ENCODE peak calls at places on chromosomes 2 and 18, in eight cellular contexts. G is IMR-90, M is H9, A is neural progenitor cell, E is HCT116, D is PC-9, Q is hepatocyte, C is K562. Y is an unnamed sample.

GRCh38 chr2:233819884-233820765 is 34.2 kb downstream of the HJURP start:
- DNase-seq in G (no peak), M (peak; percentile 16), A (no peak), E (no peak), D (no peak), Q (no peak), C (no peak), Y (no peak)

GRCh38 chr2:238790877-238791276 is 57.0 kb upstream of the TWIST2 start:
- DNase-seq in G (no peak), M (no peak), A (no peak), E (no peak), D (no peak), Q (no peak), C (no peak), Y (peak; percentile 37)

GRCh38 chr18:44884446-44884845 is 203.8 kb downstream of the SETBP1 start:
- DNase-seq in G (no peak), M (no peak), A (no peak), E (no peak), D (no peak), Q (no peak), C (no peak), Y (no peak)

GRCh38 chr18:44696892-44697291 is 16.2 kb downstream of the SETBP1 start:
- DNase-seq in G (no peak), M (peak; percentile 29), A (peak; percentile 37), E (no peak), D (no peak), Q (peak; percentile 40), C (peak; percentile 28), Y (no peak)

GRCh38 chr2:227608469-227609338 is 5.9 kb downstream of the SCYGR3 start:
- DNase-seq in G (no peak), M (no peak), A (no peak), E (no peak), D (no peak), Q (no peak), C (no peak), Y (no peak)

GRCh38 chr18:50623694-50624352 is 63.9 kb downstream of the MAPK4 start:
- DNase-seq in G (no peak), M (no peak), A (no peak), E (no peak), D (no peak), Q (no peak), C (no peak), Y (no peak)

GRCh38 chr2:25301453-25302352 is 40.0 kb downstream of the DNMT3A start:
- DNase-seq in G (peak; percentile 91), M (no peak), A (no peak), E (peak; percentile 6), D (peak; percentile 36), Q (no peak), C (no peak), Y (peak; percentile 91)

GRCh38 chr2:207744451-207744850 is 25.3 kb downstream of the FZD5 start:
- DNase-seq in G (no peak), M (no peak), A (no peak), E (no peak), D (no peak), Q (no peak), C (no peak), Y (no peak)

GRCh38 chr2:48768669-48769068 is 13.1 kb upstream of the LHCGR start:
- DNase-seq in G (no peak), M (no peak), A (no peak), E (no peak), D (no peak), Q (no peak), C (no peak), Y (no peak)

GRCh38 chr18:71583291-71583690 is 960.9 kb downstream of the CBLN2 start:
- DNase-seq in G (no peak), M (no peak), A (no peak), E (no peak), D (no peak), Q (no peak), C (no peak), Y (peak; percentile 77)

GRCh38 chr2:74493546-74493945 is 5.9 kb downstream of the LBX2 start:
- DNase-seq in G (peak; percentile 54), M (no peak), A (no peak), E (no peak), D (no peak), Q (no peak), C (no peak), Y (no peak)

GRCh38 chr2:45029215-45029614 is 20.0 kb upstream of the SIX2 start:
- DNase-seq in G (no peak), M (no peak), A (no peak), E (no peak), D (no peak), Q (no peak), C (no peak), Y (no peak)

GRCh38 chr2:7992612-7993596 is 689.0 kb upstream of the ID2 start:
- DNase-seq in G (peak; percentile 49), M (no peak), A (no peak), E (no peak), D (no peak), Q (no peak), C (no peak), Y (no peak)

GRCh38 chr18:40524881-40525280 is 1430.2 kb upstream of the PIK3C3 start:
- DNase-seq in G (peak; percentile 5), M (no peak), A (no peak), E (no peak), D (no peak), Q (no peak), C (no peak), Y (no peak)

DNA sequence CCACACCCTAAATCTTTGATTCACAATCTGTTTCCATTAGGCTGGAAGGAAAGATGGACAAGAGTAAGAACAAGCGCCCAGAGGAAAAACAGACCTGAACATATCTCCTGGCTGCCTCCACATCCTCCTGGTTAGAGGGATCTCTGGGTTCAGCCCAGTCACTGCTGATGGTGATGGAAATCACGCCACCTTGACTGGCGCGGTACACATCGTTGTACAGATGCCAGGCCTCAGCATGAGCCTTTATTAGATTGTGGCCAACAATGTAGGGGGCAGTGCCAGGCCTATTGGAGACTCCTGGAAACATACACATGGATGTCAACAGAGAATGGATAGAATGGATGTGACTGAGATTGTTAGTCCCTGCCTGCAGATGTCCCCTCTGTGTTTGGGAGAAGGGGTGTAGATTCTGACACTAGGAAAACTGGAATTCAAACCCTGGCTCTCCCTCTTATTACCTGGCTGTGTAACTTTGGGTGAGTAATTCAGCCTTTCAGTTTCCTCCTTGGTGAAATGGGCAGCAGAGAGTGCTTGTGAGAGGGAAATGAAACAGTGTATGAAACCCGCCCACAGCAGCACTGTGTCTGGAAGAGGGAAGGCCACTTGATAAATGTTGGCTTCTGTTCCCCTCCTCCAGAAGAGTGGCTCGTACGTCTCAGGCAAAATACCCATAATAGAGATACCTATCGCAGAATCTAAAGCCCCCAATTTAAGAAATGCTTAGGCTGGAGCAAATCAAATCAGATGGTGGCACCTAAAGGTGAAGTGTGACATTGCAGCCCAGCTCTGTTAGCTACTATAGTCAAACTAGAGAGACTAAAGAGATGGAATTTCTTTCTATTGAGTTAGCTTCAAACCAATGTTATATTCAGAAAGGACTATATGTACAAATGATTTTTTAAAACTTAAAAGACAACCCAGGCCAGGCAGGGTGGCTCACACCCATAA is 36.2 kb downstream of the LCT start:
- DNase-seq in G (no peak), M (no peak), A (no peak), E (no peak), D (no peak), Q (no peak), C (no peak), Y (no peak)
- TF ChIP-seq CTCF in G (no peak), M (peak; percentile 30), A (no peak), E (no peak), D (no peak), Q (no peak), C (no peak), Y (no peak)

GRCh38 chr2:3461781-3462492 is 57.4 kb downstream of the ADI1 start:
- DNase-seq in G (peak; percentile 65), M (no peak), A (peak; percentile 50), E (peak; percentile 28), D (peak; percentile 23), Q (peak; percentile 71), C (peak; percentile 71), Y (peak; percentile 30)
- H3K27ac ChIP-seq in G (no peak overlapping the region), M (no peak overlapping the region), A (no peak overlapping the region), E (no peak overlapping the region), D (no peak overlapping the region), Q (no peak overlapping the region), C (no peak overlapping the region), Y (no peak overlapping the region)

GRCh38 chr2:28398101-28398834 is 5.6 kb downstream of the FOSL2 start:
- DNase-seq in G (peak; percentile 74), M (no peak), A (no peak), E (no peak), D (no peak), Q (no peak), C (no peak), Y (peak; percentile 69)

GRCh38 chr2:28400921-28401320 is 8.3 kb downstream of the FOSL2 start:
- DNase-seq in G (no peak), M (no peak), A (no peak), E (no peak), D (no peak), Q (no peak), C (no peak), Y (no peak)

GRCh38 chr2:28400434-28400833 is 7.8 kb downstream of the FOSL2 start:
- DNase-seq in G (no peak), M (no peak), A (peak; percentile 73), E (no peak), D (no peak), Q (no peak), C (no peak), Y (no peak)

GRCh38 chr2:28399946-28400345 is 7.3 kb downstream of the FOSL2 start:
- DNase-seq in G (no peak), M (no peak), A (no peak), E (no peak), D (no peak), Q (no peak), C (no peak), Y (no peak)

GRCh38 chr2:28399289-28399688 is 6.6 kb downstream of the FOSL2 start:
- DNase-seq in G (no peak), M (no peak), A (no peak), E (no peak), D (no peak), Q (no peak), C (no peak), Y (no peak)
- H4K20me1 ChIP-seq in G (peaks cover 99% of the 10 kb centered on the region), M (no peaks in the 10 kb centered on the region), A (peaks cover 7% of the 10 kb centered on the region), E (no peaks in the 10 kb centered on the region), D (peaks cover 87% of the 10 kb centered on the region), Q (peaks cover 98% of the 10 kb centered on the region), C (no peaks in the 10 kb centered on the region), Y (peaks cover 3% of the 10 kb centered on the region)

GRCh38 chr2:134736167-134736885 is 17.5 kb upstream of the TMEM163 start:
- DNase-seq in G (peak; percentile 50), M (peak; percentile 45), A (peak; percentile 13), E (peak; percentile 3), D (peak; percentile 66), Q (peak; percentile 51), C (no peak), Y (no peak)

GRCh38 chr2:134738150-134738865 is 19.5 kb upstream of the TMEM163 start:
- DNase-seq in G (no peak), M (no peak), A (no peak), E (no peak), D (no peak), Q (no peak), C (no peak), Y (no peak)

GRCh38 chr2:134737671-134738070 is 18.9 kb upstream of the TMEM163 start:
- DNase-seq in G (no peak), M (no peak), A (no peak), E (no peak), D (no peak), Q (no peak), C (no peak), Y (no peak)

GRCh38 chr2:134739879-134740301 is 21.1 kb upstream of the TMEM163 start:
- DNase-seq in G (peak; percentile 4), M (no peak), A (no peak), E (no peak), D (peak; percentile 11), Q (no peak), C (no peak), Y (peak; percentile 75)

GRCh38 chr2:134739261-134739878 is 20.6 kb upstream of the TMEM163 start:
- DNase-seq in G (no peak), M (no peak), A (no peak), E (no peak), D (no peak), Q (no peak), C (no peak), Y (no peak)
- TF ChIP-seq CTCF in G (no peak), M (no peak), A (no peak), E (no peak), D (no peak), Q (no peak), C (no peak), Y (no peak)